ENCODE peak calls at places on chromosomes 3 and 15, in eight cellular contexts. One of them, this sample, is unnamed.

GRCh38 chr15:41827290-41827879 is 507 bp upstream of the JMJD7 start:
- DNase-seq in sigmoid colon: peak
- DNase-seq in heart right ventricle: no peak
- DNase-seq in Panc1: no peak
- DNase-seq in ovary: no peak
- DNase-seq in IMR-90: no peak
- DNase-seq in transverse colon: peak
- DNase-seq in dorsolateral prefrontal cortex: no peak
- DNase-seq in this sample: no peak

GRCh38 chr3:184327171-184327570 is 10.2 kb upstream of the FAM131A start:
- DNase-seq in sigmoid colon: no peak
- DNase-seq in heart right ventricle: no peak
- DNase-seq in Panc1: no peak
- DNase-seq in ovary: no peak
- DNase-seq in IMR-90: no peak
- DNase-seq in transverse colon: no peak
- DNase-seq in dorsolateral prefrontal cortex: no peak
- DNase-seq in this sample: no peak

GRCh38 chr3:43285644-43286043 is 696 bp upstream of the SNRK start:
- DNase-seq in sigmoid colon: no peak
- DNase-seq in heart right ventricle: no peak
- DNase-seq in Panc1: no peak
- DNase-seq in ovary: peak
- DNase-seq in IMR-90: no peak
- DNase-seq in transverse colon: no peak
- DNase-seq in dorsolateral prefrontal cortex: no peak
- DNase-seq in this sample: no peak

GRCh38 chr15:75167588-75168076 is 34.0 kb upstream of the C15orf39 start:
- DNase-seq in sigmoid colon: no peak
- DNase-seq in heart right ventricle: no peak
- DNase-seq in Panc1: no peak
- DNase-seq in ovary: no peak
- DNase-seq in IMR-90: peak
- DNase-seq in transverse colon: no peak
- DNase-seq in dorsolateral prefrontal cortex: peak
- DNase-seq in this sample: no peak

GRCh38 chr3:126355777-126356372 is 1.3 kb downstream of the KLF15 start:
- DNase-seq in sigmoid colon: peak
- DNase-seq in heart right ventricle: peak
- DNase-seq in Panc1: no peak
- DNase-seq in ovary: peak
- DNase-seq in IMR-90: peak
- DNase-seq in transverse colon: peak
- DNase-seq in dorsolateral prefrontal cortex: peak
- DNase-seq in this sample: peak

GRCh38 chr3:107943860-107944543 is 146.8 kb downstream of the CD47 start:
- DNase-seq in sigmoid colon: no peak
- DNase-seq in heart right ventricle: no peak
- DNase-seq in Panc1: no peak
- DNase-seq in ovary: no peak
- DNase-seq in IMR-90: peak
- DNase-seq in transverse colon: no peak
- DNase-seq in dorsolateral prefrontal cortex: no peak
- DNase-seq in this sample: no peak

GRCh38 chr3:126540946-126541627 is 17.1 kb downstream of the CHST13 start:
- DNase-seq in sigmoid colon: peak
- DNase-seq in heart right ventricle: no peak
- DNase-seq in Panc1: no peak
- DNase-seq in ovary: peak
- DNase-seq in IMR-90: no peak
- DNase-seq in transverse colon: peak
- DNase-seq in dorsolateral prefrontal cortex: peak
- DNase-seq in this sample: no peak

GRCh38 chr3:160870327-160870726 is 114.3 kb downstream of the PPM1L start:
- DNase-seq in sigmoid colon: no peak
- DNase-seq in heart right ventricle: peak
- DNase-seq in Panc1: no peak
- DNase-seq in ovary: no peak
- DNase-seq in IMR-90: no peak
- DNase-seq in transverse colon: no peak
- DNase-seq in dorsolateral prefrontal cortex: no peak
- DNase-seq in this sample: no peak

GRCh38 chr3:99084156-99084555 is 182.7 kb upstream of the DCBLD2 start:
- DNase-seq in sigmoid colon: no peak
- DNase-seq in heart right ventricle: no peak
- DNase-seq in Panc1: no peak
- DNase-seq in ovary: no peak
- DNase-seq in IMR-90: no peak
- DNase-seq in transverse colon: no peak
- DNase-seq in dorsolateral prefrontal cortex: no peak
- DNase-seq in this sample: no peak

GRCh38 chr3:178097576-178097975 is 438.7 kb upstream of the KCNMB2 start:
- DNase-seq in sigmoid colon: no peak
- DNase-seq in heart right ventricle: no peak
- DNase-seq in Panc1: no peak
- DNase-seq in ovary: peak
- DNase-seq in IMR-90: peak
- DNase-seq in transverse colon: no peak
- DNase-seq in dorsolateral prefrontal cortex: no peak
- DNase-seq in this sample: no peak

GRCh38 chr3:86978111-86978528 is 12.8 kb downstream of the VGLL3 start:
- DNase-seq in sigmoid colon: peak
- DNase-seq in heart right ventricle: no peak
- DNase-seq in Panc1: no peak
- DNase-seq in ovary: no peak
- DNase-seq in IMR-90: peak
- DNase-seq in transverse colon: no peak
- DNase-seq in dorsolateral prefrontal cortex: no peak
- DNase-seq in this sample: no peak

GRCh38 chr15:101128191-101128590 is 123.7 kb downstream of the CHSY1 start:
- DNase-seq in sigmoid colon: no peak
- DNase-seq in heart right ventricle: no peak
- DNase-seq in Panc1: no peak
- DNase-seq in ovary: peak
- DNase-seq in IMR-90: peak
- DNase-seq in transverse colon: no peak
- DNase-seq in dorsolateral prefrontal cortex: no peak
- DNase-seq in this sample: no peak

GRCh38 chr3:57048052-57048671 is 12.3 kb upstream of the SPATA12 start:
- DNase-seq in sigmoid colon: peak
- DNase-seq in heart right ventricle: no peak
- DNase-seq in Panc1: no peak
- DNase-seq in ovary: no peak
- DNase-seq in IMR-90: no peak
- DNase-seq in transverse colon: no peak
- DNase-seq in dorsolateral prefrontal cortex: no peak
- DNase-seq in this sample: no peak

GRCh38 chr3:76941376-76941775 is 98.5 kb upstream of the ROBO2 start:
- DNase-seq in sigmoid colon: no peak
- DNase-seq in heart right ventricle: no peak
- DNase-seq in Panc1: no peak
- DNase-seq in ovary: no peak
- DNase-seq in IMR-90: no peak
- DNase-seq in transverse colon: no peak
- DNase-seq in dorsolateral prefrontal cortex: no peak
- DNase-seq in this sample: no peak

GRCh38 chr3:128112406-128112968 is 11.1 kb downstream of the RUVBL1 start:
- DNase-seq in sigmoid colon: no peak
- DNase-seq in heart right ventricle: no peak
- DNase-seq in Panc1: peak
- DNase-seq in ovary: no peak
- DNase-seq in IMR-90: peak
- DNase-seq in transverse colon: no peak
- DNase-seq in dorsolateral prefrontal cortex: no peak
- DNase-seq in this sample: no peak

GRCh38 chr3:151769175-151769574 is 35.4 kb downstream of the AADACL2 start:
- DNase-seq in sigmoid colon: no peak
- DNase-seq in heart right ventricle: no peak
- DNase-seq in Panc1: no peak
- DNase-seq in ovary: no peak
- DNase-seq in IMR-90: no peak
- DNase-seq in transverse colon: no peak
- DNase-seq in dorsolateral prefrontal cortex: no peak
- DNase-seq in this sample: no peak

GRCh38 chr3:49570033-49570654 is 15.9 kb downstream of the BSN start:
- DNase-seq in sigmoid colon: no peak
- DNase-seq in heart right ventricle: no peak
- DNase-seq in Panc1: no peak
- DNase-seq in ovary: no peak
- DNase-seq in IMR-90: no peak
- DNase-seq in transverse colon: no peak
- DNase-seq in dorsolateral prefrontal cortex: no peak
- DNase-seq in this sample: no peak

GRCh38 chr15:90869601-90870353 is 1.4 kb downstream of the FURIN start:
- DNase-seq in sigmoid colon: peak
- DNase-seq in heart right ventricle: peak
- DNase-seq in Panc1: no peak
- DNase-seq in ovary: peak
- DNase-seq in IMR-90: peak
- DNase-seq in transverse colon: peak
- DNase-seq in dorsolateral prefrontal cortex: no peak
- DNase-seq in this sample: no peak
- H3K4me3 ChIP-seq in sigmoid colon: no peak
- H3K4me3 ChIP-seq in heart right ventricle: no peak
- H3K4me3 ChIP-seq in Panc1: no peak
- H3K4me3 ChIP-seq in ovary: no peak
- H3K4me3 ChIP-seq in IMR-90: no peak
- H3K4me3 ChIP-seq in transverse colon: no peak
- H3K4me3 ChIP-seq in dorsolateral prefrontal cortex: peak
- H3K4me3 ChIP-seq in this sample: no peak

DNA sequence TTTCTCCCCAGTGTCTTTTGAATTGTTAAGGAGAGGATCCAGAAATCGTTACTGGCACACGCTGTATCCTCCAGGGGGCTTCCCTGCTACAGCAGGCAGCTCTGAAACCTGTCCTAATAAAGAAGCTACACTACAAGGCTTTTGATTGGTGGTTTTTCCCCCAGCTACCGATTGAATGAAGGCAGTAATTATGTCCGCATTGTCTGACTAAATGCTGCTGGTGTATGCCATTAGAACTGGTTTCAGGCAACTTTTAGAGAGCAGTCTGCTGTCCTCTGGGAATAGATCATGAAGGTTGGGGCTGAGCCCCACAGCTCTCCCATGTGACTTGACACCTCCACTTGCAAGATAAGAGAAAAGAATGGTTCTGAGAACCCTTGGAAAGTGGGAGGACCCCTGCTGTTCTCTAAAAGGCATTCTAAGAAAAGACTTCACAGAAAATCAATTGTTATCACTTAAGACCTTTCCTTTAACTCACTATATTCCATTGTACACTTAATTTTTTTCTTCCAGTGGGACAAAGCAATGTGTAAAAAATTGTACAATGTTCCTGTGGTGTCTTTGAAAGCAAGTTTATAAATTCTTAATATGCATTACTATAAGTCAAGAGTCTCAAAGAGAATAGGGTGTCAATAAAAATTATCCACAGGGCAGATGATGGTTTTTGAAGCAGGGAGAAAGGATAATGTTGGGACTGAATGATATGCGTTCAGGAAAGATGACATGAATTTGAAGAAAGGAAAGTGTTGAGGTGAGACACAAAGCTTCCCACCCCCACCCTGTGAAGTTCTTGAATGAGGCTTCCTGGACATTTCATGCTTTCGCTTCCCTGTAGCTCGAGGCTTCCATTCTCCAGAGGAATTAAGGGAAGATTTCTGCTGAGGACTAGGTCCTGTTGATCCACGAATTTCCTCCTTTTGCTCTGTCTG is 53.0 kb upstream of the DAZL start:
- DNase-seq in sigmoid colon: no peak
- DNase-seq in heart right ventricle: no peak
- DNase-seq in Panc1: no peak
- DNase-seq in ovary: no peak
- DNase-seq in IMR-90: no peak
- DNase-seq in transverse colon: no peak
- DNase-seq in dorsolateral prefrontal cortex: no peak
- DNase-seq in this sample: no peak
- TF ChIP-seq CTCF in sigmoid colon: no peak
- TF ChIP-seq CTCF in heart right ventricle: no peak
- TF ChIP-seq CTCF in Panc1: no peak
- TF ChIP-seq CTCF in ovary: no peak
- TF ChIP-seq CTCF in IMR-90: no peak
- TF ChIP-seq CTCF in transverse colon: no peak
- TF ChIP-seq CTCF in dorsolateral prefrontal cortex: no peak
- TF ChIP-seq CTCF in this sample: no peak

GRCh38 chr3:123694377-123695147 is 109.7 kb upstream of the HACD2 start:
- DNase-seq in sigmoid colon: no peak
- DNase-seq in heart right ventricle: peak
- DNase-seq in Panc1: no peak
- DNase-seq in ovary: no peak
- DNase-seq in IMR-90: peak
- DNase-seq in transverse colon: no peak
- DNase-seq in dorsolateral prefrontal cortex: no peak
- DNase-seq in this sample: no peak
- H3K4me3 ChIP-seq in sigmoid colon: peak
- H3K4me3 ChIP-seq in heart right ventricle: no peak
- H3K4me3 ChIP-seq in Panc1: no peak
- H3K4me3 ChIP-seq in ovary: no peak
- H3K4me3 ChIP-seq in IMR-90: no peak
- H3K4me3 ChIP-seq in transverse colon: peak
- H3K4me3 ChIP-seq in dorsolateral prefrontal cortex: no peak
- H3K4me3 ChIP-seq in this sample: no peak

GRCh38 chr15:47768730-47769129 is 51.4 kb downstream of the SEMA6D start:
- DNase-seq in sigmoid colon: no peak
- DNase-seq in heart right ventricle: no peak
- DNase-seq in Panc1: no peak
- DNase-seq in ovary: no peak
- DNase-seq in IMR-90: no peak
- DNase-seq in transverse colon: no peak
- DNase-seq in dorsolateral prefrontal cortex: no peak
- DNase-seq in this sample: no peak
- TF ChIP-seq CTCF in sigmoid colon: no peak
- TF ChIP-seq CTCF in heart right ventricle: no peak
- TF ChIP-seq CTCF in Panc1: no peak
- TF ChIP-seq CTCF in ovary: no peak
- TF ChIP-seq CTCF in IMR-90: no peak
- TF ChIP-seq CTCF in transverse colon: no peak
- TF ChIP-seq CTCF in dorsolateral prefrontal cortex: no peak
- TF ChIP-seq CTCF in this sample: no peak